ENCODE peak calls at places on chromosomes 16 and 17, in six cellular contexts. Z is ovary; W is brain microvascular endothelial cell; X is dorsolateral prefrontal cortex; U is neural progenitor cell; B is CD4-positive, alpha-beta T cell. N is an unnamed sample.

GRCh38 chr17:9232591-9233270 is 211.4 kb downstream of the NTN1 start:
- DNase-seq in X (no peak), W (no peak), U (no peak), B (no peak), Z (no peak), N (no peak)

GRCh38 chr16:69406780-69407331 is 17.6 kb upstream of the CYB5B start:
- DNase-seq in W (no peak), Z (no peak), U (no peak), B (no peak), X (no peak), N (no peak)

GRCh38 chr17:66123163-66123562 is 68.8 kb downstream of the CEP112 start:
- DNase-seq in X (no peak), U (peak; percentile 4), W (no peak), Z (no peak), B (no peak), N (no peak)

GRCh38 chr16:48558269-48558915 is 51.6 kb downstream of the N4BP1 start:
- DNase-seq in X (no peak), U (no peak), W (no peak), Z (no peak), B (no peak), N (no peak)

GRCh38 chr17:29653995-29654714 is 31.4 kb upstream of the CORO6 start:
- DNase-seq in W (no peak), U (no peak), X (no peak), Z (no peak), B (no peak), N (no peak)

GRCh38 chr16:14455577-14455976 is 174.5 kb downstream of the PARN start:
- DNase-seq in Z (no peak), W (peak; percentile 40), X (no peak), B (no peak), U (no peak), N (no peak)

GRCh38 chr16:73214825-73215481 is 167.0 kb upstream of the ZFHX3 start:
- DNase-seq in Z (no peak), X (no peak), B (no peak), W (peak; percentile 87), U (no peak), N (no peak)

GRCh38 chr16:10541396-10541795 is 39.0 kb downstream of the EMP2 start:
- DNase-seq in B (no peak), X (no peak), Z (peak; percentile 42), U (no peak), W (no peak), N (no peak)

GRCh38 chr16:20695024-20695423 is 2.5 kb downstream of the ACSM1 start:
- DNase-seq in U (no peak), Z (no peak), X (no peak), W (no peak), B (no peak), N (no peak)

GRCh38 chr16:71855937-71856662 is 10.3 kb downstream of the ATXN1L start:
- DNase-seq in X (no peak), B (no peak), Z (no peak), U (no peak), W (no peak), N (no peak)

GRCh38 chr17:57578608-57578990 is 166.5 kb downstream of the CCDC182 start:
- DNase-seq in B (no peak), Z (no peak), X (no peak), W (no peak), U (no peak), N (no peak)

GRCh38 chr17:76123127-76123499 is 17.9 kb downstream of the FOXJ1 start:
- DNase-seq in U (no peak), X (no peak), W (no peak), Z (no peak), B (no peak), N (no peak)

GRCh38 chr17:76124582-76125390 is 16.3 kb downstream of the FOXJ1 start:
- DNase-seq in U (peak; percentile 55), Z (no peak), X (no peak), W (no peak), B (no peak), N (no peak)

GRCh38 chr17:76122411-76123126 is 18.5 kb downstream of the FOXJ1 start:
- DNase-seq in W (no peak), Z (no peak), X (no peak), U (no peak), B (no peak), N (no peak)

GRCh38 chr17:76125391-76125675 is 15.7 kb downstream of the FOXJ1 start:
- DNase-seq in W (no peak), B (no peak), U (no peak), Z (no peak), X (no peak), N (no peak)

GRCh38 chr17:76123749-76124581 is 17.1 kb downstream of the FOXJ1 start:
- DNase-seq in W (no peak), B (no peak), U (no peak), Z (no peak), X (no peak), N (no peak)
- TF ChIP-seq CTCF in W (no peak), B (no peak), U (no peak), Z (no peak), X (no peak), N (no peak)

GRCh38 chr17:1197781-1198490 is 18.2 kb upstream of the ABR start:
- DNase-seq in W (no peak), X (no peak), U (no peak), Z (peak; percentile 94), B (peak; percentile 30), N (peak; percentile 91)

GRCh38 chr17:1203111-1203966 is 23.6 kb upstream of the ABR start:
- DNase-seq in W (peak; percentile 60), Z (peak; percentile 72), X (no peak), B (peak; percentile 26), U (peak; percentile 94), N (peak; percentile 86)

GRCh38 chr17:1200440-1200839 is 20.7 kb upstream of the ABR start:
- DNase-seq in U (no peak), W (no peak), B (no peak), Z (no peak), X (no peak), N (no peak)

GRCh38 chr17:1203967-1204291 is 24.1 kb upstream of the ABR start:
- DNase-seq in X (no peak), B (no peak), U (no peak), Z (no peak), W (no peak), N (no peak)

GRCh38 chr17:1201132-1201702 is 21.4 kb upstream of the ABR start:
- DNase-seq in U (no peak), B (no peak), W (no peak), X (no peak), Z (no peak), N (no peak)
- H3K27ac ChIP-seq in U (no peak overlapping the region), B (no peak overlapping the region), W (no peak overlapping the region), X (no peak overlapping the region), Z (no peak overlapping the region), N (no peak overlapping the region)

GRCh38 chr16:22671301-22672076 is 142.5 kb upstream of the HS3ST2 start:
- DNase-seq in Z (no peak), W (no peak), B (no peak), X (no peak), U (peak; percentile 47), N (no peak)

GRCh38 chr16:22670551-22670970 is 143.4 kb upstream of the HS3ST2 start:
- DNase-seq in X (no peak), U (peak; percentile 77), W (no peak), Z (no peak), B (no peak), N (no peak)

GRCh38 chr16:22672830-22673210 is 141.1 kb upstream of the HS3ST2 start:
- DNase-seq in Z (no peak), U (no peak), B (no peak), W (no peak), X (no peak), N (no peak)

GRCh38 chr16:22668318-22668717 is 145.6 kb upstream of the HS3ST2 start:
- DNase-seq in W (no peak), X (no peak), U (no peak), B (no peak), Z (no peak), N (no peak)

GRCh38 chr16:22670044-22670536 is 143.9 kb upstream of the HS3ST2 start:
- DNase-seq in Z (no peak), U (no peak), X (no peak), W (no peak), B (no peak), N (no peak)
- TF ChIP-seq CTCF in Z (no peak), U (no peak), X (no peak), W (peak; percentile 8), B (no peak), N (no peak)

GRCh38 chr17:74119049-74119580 is 84.4 kb upstream of the RPL38 start:
- DNase-seq in B (no peak), W (no peak), X (no peak), U (no peak), Z (no peak), N (peak; percentile 37)
- H3K27ac ChIP-seq in B (no peak overlapping the region), W (no peak overlapping the region), X (no peak overlapping the region), U (no peak overlapping the region), Z (no peak overlapping the region), N (no peak overlapping the region)

GRCh38 chr17:2042355-2042929 is 620 bp downstream of the OVCA2 start:
- DNase-seq in B (no peak), X (no peak), U (peak; percentile 73), W (no peak), Z (no peak), N (no peak)

GRCh38 chr17:2043785-2044184 is 2.0 kb downstream of the OVCA2 start:
- DNase-seq in Z (no peak), U (no peak), W (no peak), B (no peak), X (no peak), N (no peak)

GRCh38 chr17:2040942-2041560 is 771 bp upstream of the OVCA2 start:
- DNase-seq in X (no peak), B (no peak), Z (no peak), U (no peak), W (no peak), N (no peak)

GRCh38 chr17:2040219-2040827 is 1.5 kb upstream of the OVCA2 start:
- DNase-seq in W (no peak), B (no peak), X (no peak), U (no peak), Z (no peak), N (no peak)

GRCh38 chr17:2041561-2042354 is at the start of gene OVCA2:
- DNase-seq in Z (peak; percentile 98), W (peak; percentile 87), B (peak; percentile 96), X (peak; percentile 92), U (peak; percentile 99), N (peak; percentile 97)
- TF ChIP-seq CTCF in Z (peak; percentile 56), W (peak; percentile 59), B (peak; percentile 54), X (peak; percentile 62), U (peak; percentile 63), N (peak; percentile 51)

GRCh38 chr17:80861892-80862291 is 129.7 kb upstream of the CHMP6 start:
- DNase-seq in W (peak; percentile 52), Z (no peak), U (peak; percentile 53), X (peak; percentile 64), B (peak; percentile 62), N (no peak)
- H3K27ac ChIP-seq in W (no peak overlapping the region), Z (no peak overlapping the region), U (no peak overlapping the region), X (no peak overlapping the region), B (peak overlapping the region; percentile 14), N (no peak overlapping the region)

GRCh38 chr17:27430882-27431491 is 25.3 kb upstream of the KSR1 start:
- DNase-seq in X (no peak), B (no peak), W (peak; percentile 38), U (peak; percentile 20), Z (no peak), N (peak; percentile 69)
- TF ChIP-seq CTCF in X (peak; percentile 39), B (no peak), W (peak; percentile 88), U (peak; percentile 50), Z (no peak), N (peak; percentile 55)

N was measured in upper lobe of right lung.